ENCODE peak calls at places on chromosomes 1 and 21, in eight cellular contexts. N is AG04449, O is GM13977, I is RWPE2, A is fibroblast of the aortic adventitia, G is foreskin fibroblast, L is LNCaP clone FGC, U is IMR-90. Z is an unnamed sample.

GRCh38 chr1:7388141-7388487 is 383.0 kb upstream of the VAMP3 start:
- DNase-seq in G (no peak), U (no peak), N (no peak), A (no peak), I (no peak), O (no peak), L (no peak), Z (peak; percentile 4)

GRCh38 chr1:203492486-203493130 is 1.3 kb upstream of the OPTC start:
- DNase-seq in U (no peak), G (no peak), N (no peak), L (no peak), A (no peak), O (no peak), I (no peak), Z (no peak)

GRCh38 chr1:88549536-88549935 is 134.5 kb upstream of the PKN2 start:
- DNase-seq in O (no peak), A (peak; percentile 13), U (peak; percentile 3), I (no peak), N (no peak), G (peak; percentile 4), L (no peak), Z (no peak)

GRCh38 chr1:190328361-190328760 is 149.3 kb downstream of the BRINP3 start:
- DNase-seq in L (no peak), I (no peak), U (peak; percentile 41), N (no peak), G (peak; percentile 57), A (peak; percentile 67), O (no peak), Z (no peak)

GRCh38 chr1:61432616-61433388 is 292.1 kb downstream of the TM2D1 start:
- DNase-seq in O (no peak), I (no peak), A (peak; percentile 34), N (no peak), G (no peak), U (no peak), L (no peak), Z (no peak)

GRCh38 chr1:234911787-234912186 is 216.8 kb downstream of the TOMM20 start:
- DNase-seq in O (no peak), L (no peak), N (no peak), G (no peak), A (no peak), I (no peak), U (no peak), Z (no peak)

GRCh38 chr1:165056914-165057313 is 299.6 kb downstream of the LMX1A start:
- DNase-seq in I (no peak), L (peak; percentile 37), U (no peak), G (peak; percentile 16), O (no peak), A (no peak), N (no peak), Z (no peak)

GRCh38 chr1:119286587-119287181 is 81.9 kb upstream of the HAO2 start:
- DNase-seq in N (no peak), U (peak; percentile 4), I (no peak), A (peak; percentile 31), G (peak; percentile 39), O (peak; percentile 49), L (no peak), Z (peak; percentile 33)

GRCh38 chr1:172442843-172443565 is 865 bp downstream of the PIGC start:
- DNase-seq in O (no peak), A (no peak), I (no peak), N (no peak), G (no peak), L (no peak), U (no peak), Z (no peak)

GRCh38 chr21:32578107-32578691 is 7.1 kb downstream of the TCP10L start:
- DNase-seq in A (peak; percentile 7), O (no peak), N (no peak), L (no peak), G (peak; percentile 24), U (peak; percentile 9), I (no peak), Z (no peak)

GRCh38 chr1:27366411-27367159 is at the start of gene MAP3K6:
- DNase-seq in G (peak; percentile 93), L (peak; percentile 66), N (no peak), A (peak; percentile 73), I (peak; percentile 92), O (peak; percentile 78), U (peak; percentile 59), Z (peak; percentile 46)

GRCh38 chr1:167747988-167748387 is 26.2 kb downstream of the MPZL1 start:
- DNase-seq in U (peak; percentile 58), L (no peak), A (no peak), O (no peak), G (no peak), I (no peak), N (no peak), Z (no peak)

GRCh38 chr21:26964379-26964778 is 2.5 kb downstream of the ADAMTS5 start:
- DNase-seq in G (peak; percentile 82), I (no peak), A (peak; percentile 91), O (no peak), U (peak; percentile 15), L (no peak), N (no peak), Z (no peak)

GRCh38 chr1:236394905-236395779 is 1.1 kb downstream of the EDARADD start:
- DNase-seq in G (peak; percentile 43), L (no peak), O (peak; percentile 82), I (no peak), A (peak; percentile 3), U (no peak), N (no peak), Z (peak; percentile 49)

GRCh38 chr1:30807318-30808066 is 49.9 kb upstream of the LAPTM5 start:
- DNase-seq in N (no peak), O (no peak), A (peak; percentile 66), I (no peak), G (peak; percentile 68), U (no peak), L (no peak), Z (no peak)

GRCh38 chr1:221284028-221284427 is 404.8 kb downstream of the HLX start:
- DNase-seq in L (no peak), G (peak; percentile 76), N (peak; percentile 51), I (no peak), O (no peak), A (peak; percentile 74), U (peak; percentile 85), Z (no peak)

GRCh38 chr1:66705100-66705499 is 47.2 kb upstream of the DYNLT5 start:
- DNase-seq in I (no peak), O (no peak), G (peak; percentile 72), A (no peak), L (peak; percentile 56), N (peak; percentile 29), U (no peak), Z (no peak)

GRCh38 chr21:40466893-40467483 is 380.0 kb downstream of the DSCAM start:
- DNase-seq in L (peak; percentile 15), A (no peak), O (no peak), U (no peak), I (no peak), N (no peak), G (peak; percentile 1), Z (no peak)
- TF ChIP-seq CTCF in L (peak; percentile 47), A (no peak), O (no peak), U (peak; percentile 18), I (peak; percentile 79), N (peak; percentile 30), G (peak; percentile 33), Z (peak; percentile 70)

GRCh38 chr21:39066829-39067785 is 116.1 kb downstream of the PSMG1 start:
- DNase-seq in N (no peak), I (no peak), G (no peak), A (peak; percentile 52), U (no peak), O (no peak), L (no peak), Z (no peak)
- TF ChIP-seq CTCF in N (no peak), I (no peak), G (no peak), A (no peak), U (no peak), O (no peak), L (no peak), Z (no peak)

GRCh38 chr1:10514490-10515235 is 39.9 kb downstream of the PEX14 start:
- DNase-seq in G (peak; percentile 62), U (peak; percentile 61), L (no peak), N (no peak), I (no peak), O (no peak), A (peak; percentile 64), Z (no peak)
- TF ChIP-seq CTCF in G (peak; percentile 62), U (peak; percentile 67), L (peak; percentile 90), N (peak; percentile 44), I (peak; percentile 79), O (peak; percentile 26), A (peak; percentile 65), Z (peak; percentile 58)

GRCh38 chr1:29341936-29342335 is 105.6 kb downstream of the PTPRU start:
- DNase-seq in I (peak; percentile 28), U (no peak), L (no peak), O (no peak), G (peak; percentile 28), A (no peak), N (no peak), Z (no peak)
- TF ChIP-seq CTCF in I (peak; percentile 24), U (peak; percentile 18), L (peak; percentile 19), O (no peak), G (peak; percentile 31), A (no peak), N (peak; percentile 14), Z (no peak)

DNA sequence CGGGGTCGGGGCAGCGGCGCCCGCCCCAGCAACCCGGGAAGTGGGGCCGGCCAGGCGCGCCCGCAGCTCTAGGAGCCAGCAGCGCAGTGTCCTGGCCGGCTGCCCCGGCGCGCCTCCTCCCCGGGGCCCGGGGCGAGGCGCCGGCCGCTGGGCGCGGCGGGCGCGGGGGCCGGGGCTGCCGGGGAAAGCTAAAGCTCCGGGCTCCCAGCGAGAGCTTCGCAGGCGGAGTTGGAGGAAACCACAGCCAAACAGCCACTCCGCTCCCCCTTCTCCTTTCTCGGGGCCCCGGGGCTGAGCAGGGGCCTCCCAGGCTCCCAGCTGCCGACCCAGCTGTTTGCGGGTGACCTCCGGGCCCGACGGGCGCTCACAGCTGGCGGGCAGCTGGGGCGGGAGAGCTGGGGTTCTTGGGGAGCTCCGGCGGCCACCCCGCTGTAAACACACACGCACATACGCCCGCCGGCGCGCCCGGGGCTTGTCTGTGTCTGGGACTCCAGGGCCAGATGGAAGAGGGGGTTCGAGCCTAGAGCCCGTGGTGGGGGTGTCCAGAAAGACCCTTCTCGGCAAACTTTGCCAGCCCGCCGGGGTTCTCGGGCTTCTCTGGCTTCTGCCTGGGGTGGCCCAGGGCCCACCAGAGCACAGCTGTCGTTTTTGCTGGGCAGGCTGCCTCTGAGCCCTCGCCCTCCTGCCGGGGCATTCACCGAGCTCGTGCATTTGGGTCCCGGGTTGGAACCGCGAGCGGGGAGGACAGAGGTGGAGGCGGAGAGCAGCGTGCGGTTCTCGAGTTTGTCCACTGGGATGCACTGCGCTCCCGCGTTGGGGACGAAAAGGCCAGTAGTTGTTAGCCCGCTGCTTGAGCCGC is 1.5 kb downstream of the AJAP1 start:
- DNase-seq in A (peak; percentile 1), U (no peak), N (no peak), I (peak; percentile 83), O (peak; percentile 59), L (no peak), G (peak; percentile 38), Z (peak; percentile 50)
- TF ChIP-seq CTCF in A (peak; percentile 4), U (no peak), N (peak; percentile 49), I (peak; percentile 91), O (peak; percentile 18), L (peak; percentile 89), G (peak; percentile 53), Z (peak; percentile 83)